ENCODE peak calls at places on chromosomes 7 and 10, in nine cellular contexts. J, K, D, Q, C, Z, G, X and W are unnamed samples.

GRCh38 chr7:141158562-141158961 is 84.7 kb downstream of the TMEM178B start:
- DNase-seq in J (no peak), X (peak; percentile 71), C (no peak), G (peak; percentile 21), Q (peak; percentile 16), D (peak; percentile 81), Z (peak; percentile 38), K (peak; percentile 23), W (no peak)

GRCh38 chr10:32477499-32477898 is 31.6 kb downstream of the CCDC7 start:
- DNase-seq in Q (no peak), D (no peak), J (no peak), C (no peak), K (no peak), G (no peak), Z (no peak), X (no peak), W (no peak)

GRCh38 chr10:126597206-126597605 is 73.3 kb downstream of the C10orf90 start:
- DNase-seq in C (no peak), D (no peak), Z (no peak), J (no peak), X (no peak), G (no peak), K (no peak), Q (no peak), W (no peak)

GRCh38 chr10:74825033-74825370 is 1.4 kb upstream of the KAT6B start:
- DNase-seq in Z (peak; percentile 41), X (peak; percentile 35), C (peak; percentile 47), K (peak; percentile 44), J (no peak), G (peak; percentile 54), Q (peak; percentile 42), D (peak; percentile 75), W (no peak)

GRCh38 chr7:133921635-133922182 is 205.4 kb upstream of the LRGUK start:
- DNase-seq in G (no peak), Q (no peak), K (no peak), X (no peak), J (no peak), Z (no peak), C (no peak), D (no peak), W (no peak)

GRCh38 chr10:125014086-125014830 is 72.3 kb downstream of the ZRANB1 start:
- DNase-seq in J (peak; percentile 68), Q (peak; percentile 45), X (no peak), G (no peak), C (no peak), K (no peak), D (peak; percentile 78), Z (no peak), W (no peak)

GRCh38 chr7:100089458-100090201 is 861 bp downstream of the COPS6 start:
- DNase-seq in C (no peak), Q (no peak), X (no peak), Z (no peak), K (no peak), D (no peak), J (no peak), G (no peak), W (no peak)

GRCh38 chr7:42347616-42348015 is 110.6 kb upstream of the GLI3 start:
- DNase-seq in X (no peak), Z (no peak), D (no peak), G (no peak), J (no peak), K (no peak), C (no peak), Q (no peak), W (no peak)

GRCh38 chr7:44664756-44665461 is 58.5 kb downstream of the OGDH start:
- DNase-seq in D (no peak), J (no peak), Z (no peak), Q (no peak), G (no peak), K (no peak), X (no peak), C (no peak), W (no peak)

GRCh38 chr7:44665531-44666213 is 59.2 kb downstream of the OGDH start:
- DNase-seq in C (no peak), Z (no peak), Q (no peak), X (no peak), G (no peak), D (no peak), J (no peak), K (no peak), W (no peak)

GRCh38 chr7:44666566-44666965 is 60.1 kb downstream of the OGDH start:
- DNase-seq in X (no peak), K (no peak), C (no peak), Z (no peak), G (no peak), J (no peak), D (no peak), Q (no peak), W (no peak)

GRCh38 chr7:44658979-44659378 is 52.6 kb downstream of the OGDH start:
- DNase-seq in Q (no peak), K (no peak), D (no peak), Z (no peak), J (no peak), G (no peak), C (no peak), X (no peak), W (no peak)

DNA sequence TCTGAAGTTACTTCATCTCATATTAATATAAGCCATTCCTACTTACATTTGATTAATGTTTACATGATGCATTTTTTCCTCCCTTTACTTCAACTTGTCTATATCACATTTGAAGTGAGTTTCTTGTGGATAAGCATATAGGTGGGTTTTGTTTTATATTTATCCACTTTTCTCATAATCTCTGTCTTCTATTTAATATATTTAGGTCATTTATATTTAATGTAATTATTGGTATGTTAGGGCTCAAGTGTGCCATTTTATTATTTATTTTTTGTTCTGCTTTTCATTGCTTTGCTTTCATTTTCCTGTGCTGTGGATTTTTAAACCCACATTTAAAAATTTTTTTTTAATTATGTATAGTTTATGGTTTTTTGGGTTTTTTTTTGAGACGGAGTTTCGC is 54.8 kb downstream of the OGDH start:
- DNase-seq in G (no peak), Q (no peak), K (no peak), X (no peak), Z (no peak), D (no peak), C (no peak), J (no peak), W (no peak)
- H3K36me3 ChIP-seq in G (no peaks in the 10 kb centered on the region), Q (peaks cover 87% of the 10 kb centered on the region), K (no peaks in the 10 kb centered on the region), X (no peaks in the 10 kb centered on the region), Z (peaks cover 37% of the 10 kb centered on the region), D (peaks cover 51% of the 10 kb centered on the region), C (no peaks in the 10 kb centered on the region), J (peaks cover 73% of the 10 kb centered on the region), W (peaks cover 55% of the 10 kb centered on the region)

GRCh38 chr7:47965456-47965855 is 14.0 kb downstream of the HUS1 start:
- DNase-seq in C (no peak), K (no peak), Z (no peak), D (no peak), G (no peak), J (no peak), X (no peak), Q (no peak), W (no peak)

GRCh38 chr7:47970750-47971149 is 8.7 kb downstream of the HUS1 start:
- DNase-seq in Z (no peak), G (no peak), K (no peak), Q (no peak), X (no peak), C (no peak), J (no peak), D (no peak), W (no peak)

GRCh38 chr7:47967708-47968107 is 11.7 kb downstream of the HUS1 start:
- DNase-seq in X (no peak), K (no peak), Z (no peak), D (no peak), Q (no peak), C (no peak), G (no peak), J (no peak), W (no peak)

GRCh38 chr7:47967123-47967522 is 12.3 kb downstream of the HUS1 start:
- DNase-seq in C (no peak), J (no peak), X (no peak), K (no peak), Z (no peak), D (no peak), Q (peak; percentile 36), G (no peak), W (no peak)

DNA sequence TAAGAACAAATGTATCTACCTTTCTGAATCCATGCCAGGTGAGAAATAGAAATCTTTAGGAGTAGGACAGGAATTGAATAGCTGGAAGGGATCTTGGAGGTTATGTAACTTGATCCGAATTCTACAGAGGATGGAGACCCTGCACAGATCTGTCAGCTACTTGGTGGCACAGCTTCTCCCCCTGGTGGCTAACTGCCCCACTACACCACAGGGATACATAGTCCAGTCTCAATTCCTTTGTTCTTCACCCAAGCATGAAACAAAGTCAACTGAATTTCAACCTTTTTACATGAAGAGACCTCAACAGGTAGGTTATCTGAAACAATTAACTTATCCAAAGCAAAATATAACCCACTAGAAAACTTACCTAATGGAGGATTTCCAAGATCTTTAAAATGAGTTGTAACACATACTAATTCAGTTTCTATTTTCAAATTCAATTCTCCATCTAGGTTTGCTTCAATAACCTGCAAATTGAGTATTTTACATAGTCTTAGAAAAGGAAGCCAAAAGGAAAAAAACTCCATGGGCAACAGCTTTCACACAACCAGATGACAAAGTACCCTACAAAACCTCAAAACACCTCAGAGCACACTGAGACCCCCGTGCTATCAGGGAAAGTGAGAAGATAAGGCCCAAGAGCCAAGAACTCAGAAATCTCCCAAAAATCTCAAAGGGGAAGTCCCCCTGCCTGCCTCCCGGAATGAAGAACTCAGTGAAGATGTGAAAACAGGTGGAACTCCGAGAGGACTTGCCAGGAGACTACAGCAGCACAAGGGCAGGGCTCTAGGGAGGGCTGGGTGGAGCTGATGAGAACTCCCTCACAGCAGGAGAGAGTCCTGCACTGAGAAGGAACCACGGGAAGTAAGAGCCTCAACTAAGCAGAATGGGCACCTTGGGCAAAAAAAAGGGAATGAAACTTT is 10.3 kb downstream of the HUS1 start:
- DNase-seq in C (peak; percentile 78), K (peak; percentile 87), J (peak; percentile 72), X (peak; percentile 41), Q (peak; percentile 72), D (no peak), Z (no peak), G (peak; percentile 76), W (peak; percentile 88)
- H3K4me1 ChIP-seq in C (peaks cover 4% of the 10 kb centered on the region), K (peaks cover 15% of the 10 kb centered on the region), J (peaks cover 40% of the 10 kb centered on the region), X (no peaks in the 10 kb centered on the region), Q (peaks cover 21% of the 10 kb centered on the region), D (no peaks in the 10 kb centered on the region), Z (no peaks in the 10 kb centered on the region), G (peaks cover 6% of the 10 kb centered on the region), W (peaks cover 8% of the 10 kb centered on the region)

DNA sequence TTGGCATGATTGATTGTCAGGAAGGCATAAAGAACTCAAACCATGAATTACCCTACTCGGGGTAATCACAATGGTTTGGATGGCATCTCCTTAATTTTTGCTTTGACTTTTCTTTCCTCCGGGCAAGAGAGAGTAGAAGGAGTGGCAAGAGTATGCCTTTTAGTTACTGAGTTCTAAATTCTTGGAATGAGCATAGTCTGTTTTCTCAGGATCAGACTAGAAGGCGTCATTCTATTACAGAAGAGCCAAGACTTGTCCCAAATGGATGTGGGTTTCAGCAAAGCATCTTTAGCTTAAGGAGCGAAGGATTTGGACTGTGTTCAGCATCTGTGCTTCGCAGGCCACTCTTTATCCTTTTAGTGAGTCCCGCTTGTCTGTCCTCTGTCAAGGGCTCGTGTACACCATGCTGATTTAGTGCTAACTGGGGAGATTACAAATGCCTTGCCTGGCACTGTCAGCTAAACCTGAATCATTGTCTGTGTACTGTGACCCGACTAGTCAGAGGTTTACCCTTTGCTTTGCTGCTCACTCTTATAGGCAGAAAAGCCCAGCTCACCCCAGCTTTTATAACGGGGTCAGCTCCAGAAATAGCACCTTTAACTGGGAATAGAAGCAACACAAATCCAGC is 465.6 kb downstream of the AUTS2 start:
- DNase-seq in X (no peak), G (no peak), J (no peak), K (no peak), D (no peak), C (no peak), Z (no peak), Q (peak; percentile 9), W (no peak)
- H3K36me3 ChIP-seq in X (no peaks in the 10 kb centered on the region), G (no peaks in the 10 kb centered on the region), J (no peaks in the 10 kb centered on the region), K (no peaks in the 10 kb centered on the region), D (no peaks in the 10 kb centered on the region), C (no peaks in the 10 kb centered on the region), Z (no peaks in the 10 kb centered on the region), Q (no peaks in the 10 kb centered on the region), W (no peaks in the 10 kb centered on the region)

DNA sequence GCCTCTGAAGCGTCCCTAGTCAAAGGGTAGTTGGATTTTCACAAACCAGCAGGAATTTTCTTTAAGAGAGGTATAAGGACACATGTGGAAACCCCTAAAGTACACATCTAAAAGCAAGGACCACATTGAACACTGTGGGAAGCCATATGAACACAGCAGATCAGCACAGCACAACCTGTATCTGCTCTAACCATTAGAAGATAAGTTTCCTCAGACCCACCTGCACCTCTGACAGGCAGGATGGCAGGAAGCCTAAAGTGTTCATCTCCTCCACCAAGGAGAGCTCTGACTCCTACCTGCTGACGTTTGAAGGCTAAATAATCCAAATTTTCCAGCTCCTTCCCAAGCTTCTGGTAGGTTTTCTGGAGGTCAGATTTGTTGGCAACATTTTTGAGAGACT is 174.4 kb downstream of the CTNNA3 start:
- DNase-seq in Q (no peak), G (no peak), X (no peak), Z (no peak), K (no peak), J (no peak), D (no peak), C (no peak), W (no peak)
- H3K4me1 ChIP-seq in Q (peaks cover 14% of the 10 kb centered on the region), G (peaks cover 3% of the 10 kb centered on the region), X (no peaks in the 10 kb centered on the region), Z (no peaks in the 10 kb centered on the region), K (no peaks in the 10 kb centered on the region), J (no peaks in the 10 kb centered on the region), D (no peaks in the 10 kb centered on the region), C (no peaks in the 10 kb centered on the region), W (no peaks in the 10 kb centered on the region)